ENCODE peak calls at places on chromosomes 2 and 18, in seven cellular contexts. F, W, Y, Z, R, P and T are unnamed samples.

GRCh38 chr2:28419705-28420270 is 27.1 kb downstream of the FOSL2 start:
- DNase-seq in F (no peak), W (no peak), Y (no peak), Z (no peak), R (no peak), P (peak), T (no peak)

GRCh38 chr2:65504814-65505697 is 72.7 kb upstream of the SPRED2 start:
- DNase-seq in F (no peak), W (no peak), Y (no peak), Z (no peak), R (no peak), P (no peak), T (no peak)

GRCh38 chr2:168365094-168365621 is 90.9 kb upstream of the CERS6 start:
- DNase-seq in F (no peak), W (no peak), Y (no peak), Z (no peak), R (no peak), P (no peak), T (no peak)

GRCh38 chr2:161814008-161814660 is 189.9 kb downstream of the SLC4A10 start:
- DNase-seq in F (no peak), W (no peak), Y (no peak), Z (no peak), R (no peak), P (no peak), T (no peak)

GRCh38 chr2:229974271-229974670 is 52.0 kb downstream of the FBXO36 start:
- DNase-seq in F (peak), W (no peak), Y (peak), Z (no peak), R (no peak), P (no peak), T (no peak)

GRCh38 chr2:155223781-155224406 is 525.4 kb downstream of the KCNJ3 start:
- DNase-seq in F (peak), W (no peak), Y (no peak), Z (no peak), R (no peak), P (no peak), T (no peak)

GRCh38 chr2:190582761-190583506 is 48.4 kb upstream of the NEMP2 start:
- DNase-seq in F (no peak), W (no peak), Y (no peak), Z (no peak), R (no peak), P (no peak), T (no peak)

GRCh38 chr2:16044946-16045456 is 104.7 kb downstream of the MYCN start:
- DNase-seq in F (no peak), W (no peak), Y (no peak), Z (no peak), R (no peak), P (no peak), T (no peak)

GRCh38 chr2:85053802-85054201 is 79.4 kb upstream of the TCF7L1 start:
- DNase-seq in F (no peak), W (no peak), Y (peak), Z (no peak), R (no peak), P (peak), T (no peak)

GRCh38 chr2:103289101-103289725 is 527.4 kb downstream of the TMEM182 start:
- DNase-seq in F (no peak), W (no peak), Y (no peak), Z (peak), R (no peak), P (no peak), T (no peak)

GRCh38 chr2:12303181-12304030 is 413.3 kb upstream of the TRIB2 start:
- DNase-seq in F (peak), W (no peak), Y (peak), Z (no peak), R (no peak), P (no peak), T (no peak)

GRCh38 chr2:234399451-234400246 is 97.2 kb downstream of the ARL4C start:
- DNase-seq in F (no peak), W (no peak), Y (peak), Z (no peak), R (no peak), P (no peak), T (no peak)

GRCh38 chr2:137944714-137945113 is 19.6 kb upstream of the HNMT start:
- DNase-seq in F (no peak), W (no peak), Y (no peak), Z (no peak), R (no peak), P (no peak), T (no peak)

GRCh38 chr2:85536479-85536878 is 2.5 kb upstream of the MAT2A start:
- DNase-seq in F (peak), W (no peak), Y (peak), Z (no peak), R (no peak), P (no peak), T (no peak)

GRCh38 chr2:148903294-148903693 is 28.3 kb downstream of the KIF5C start:
- DNase-seq in F (no peak), W (no peak), Y (no peak), Z (no peak), R (no peak), P (no peak), T (no peak)

GRCh38 chr2:101253713-101254085 is 1.0 kb downstream of the CNOT11 start:
- DNase-seq in F (no peak), W (no peak), Y (no peak), Z (no peak), R (no peak), P (no peak), T (no peak)

GRCh38 chr2:232598293-232598692 is 35.1 kb upstream of the EFHD1 start:
- DNase-seq in F (no peak), W (no peak), Y (no peak), Z (peak), R (no peak), P (no peak), T (no peak)

GRCh38 chr2:6054394-6054732 is 362.2 kb downstream of the SOX11 start:
- DNase-seq in F (no peak), W (no peak), Y (no peak), Z (no peak), R (no peak), P (no peak), T (no peak)

GRCh38 chr2:161418715-161419337 is 2.7 kb downstream of the TBR1 start:
- DNase-seq in F (no peak), W (no peak), Y (no peak), Z (peak), R (no peak), P (peak), T (no peak)

GRCh38 chr18:76460482-76460881 is 34.6 kb downstream of the ZNF516 start:
- DNase-seq in F (peak), W (no peak), Y (no peak), Z (no peak), R (no peak), P (no peak), T (no peak)

GRCh38 chr18:30481871-30482270 is 560.7 kb downstream of the DSC3 start:
- DNase-seq in F (no peak), W (no peak), Y (no peak), Z (no peak), R (no peak), P (no peak), T (no peak)

GRCh38 chr18:32072321-32072720 is 19.4 kb upstream of the RNF138 start:
- DNase-seq in F (peak), W (no peak), Y (no peak), Z (no peak), R (no peak), P (no peak), T (no peak)

GRCh38 chr2:35082072-35082471 is 1273.5 kb upstream of the CRIM1 start:
- DNase-seq in F (no peak), W (no peak), Y (no peak), Z (peak), R (no peak), P (no peak), T (no peak)

GRCh38 chr2:49490710-49491109 is 336.4 kb upstream of the FSHR start:
- DNase-seq in F (peak), W (no peak), Y (no peak), Z (peak), R (no peak), P (no peak), T (no peak)

GRCh38 chr2:53512071-53512841 is 255.3 kb upstream of the CHAC2 start:
- DNase-seq in F (no peak), W (no peak), Y (peak), Z (no peak), R (no peak), P (no peak), T (no peak)